ENCODE peak calls at places on chromosomes 3 and 15, in eight cellular contexts. B is HT1080, S is HEK293T, R is fibroblast of the conjunctiva, Q is Calu3, J is mesothelial cell of epicardium, V is iPS DF 6.9, D is BJ. X is an unnamed sample.

GRCh38 chr3:39192490-39193092 is at the start of gene XIRP1:
- DNase-seq in D (no peak), S (no peak), R (no peak), B (peak; percentile 53), V (no peak), Q (no peak), J (no peak), X (no peak)

GRCh38 chr15:76642671-76643070 is 262.5 kb downstream of the SCAPER start:
- DNase-seq in Q (no peak), V (no peak), R (no peak), S (no peak), B (no peak), J (no peak), D (no peak), X (no peak)

GRCh38 chr3:122921791-122922651 is 105.5 kb downstream of the SEMA5B start:
- DNase-seq in R (no peak), D (no peak), B (no peak), V (no peak), J (no peak), S (peak; percentile 79), Q (peak; percentile 67), X (peak; percentile 62)

GRCh38 chr3:174219738-174220137 is 639.4 kb upstream of the NAALADL2 start:
- DNase-seq in J (no peak), S (no peak), B (no peak), Q (no peak), R (no peak), V (no peak), D (no peak), X (no peak)

GRCh38 chr3:48408823-48409281 is 21.0 kb downstream of the PLXNB1 start:
- DNase-seq in S (no peak), V (no peak), D (no peak), R (no peak), J (no peak), B (no peak), Q (no peak), X (peak; percentile 53)

GRCh38 chr3:13479332-13479581 is 849 bp upstream of the HDAC11 start:
- DNase-seq in V (no peak), B (no peak), J (no peak), R (no peak), Q (peak; percentile 35), S (peak; percentile 37), D (no peak), X (no peak)

GRCh38 chr15:29601811-29602210 is 220.5 kb downstream of the TJP1 start:
- DNase-seq in Q (no peak), R (no peak), J (no peak), V (no peak), B (peak; percentile 48), S (no peak), D (no peak), X (no peak)

GRCh38 chr3:57746156-57747125 is 9.7 kb upstream of the SLMAP start:
- DNase-seq in V (no peak), S (no peak), Q (no peak), J (no peak), R (no peak), D (no peak), B (no peak), X (no peak)

GRCh38 chr3:194423317-194423716 is 24.3 kb upstream of the GP5 start:
- DNase-seq in D (no peak), R (no peak), J (no peak), S (no peak), V (no peak), B (no peak), Q (no peak), X (no peak)

GRCh38 chr3:48926425-48927392 is 8.1 kb downstream of the ARIH2 start:
- DNase-seq in J (no peak), Q (peak; percentile 7), D (no peak), R (no peak), B (peak; percentile 24), S (no peak), V (no peak), X (no peak)

GRCh38 chr15:66940368-66940767 is 125.0 kb upstream of the SMAD3 start:
- DNase-seq in B (peak; percentile 36), S (no peak), J (no peak), R (no peak), V (no peak), Q (no peak), D (no peak), X (peak; percentile 13)

GRCh38 chr15:62421289-62421688 is 256.2 kb upstream of the C2CD4B start:
- DNase-seq in D (no peak), V (no peak), J (no peak), Q (no peak), B (no peak), R (no peak), S (no peak), X (no peak)

GRCh38 chr3:61562042-61562809 is 855 bp downstream of the PTPRG start:
- DNase-seq in S (peak; percentile 36), V (no peak), D (no peak), Q (no peak), B (no peak), R (no peak), J (no peak), X (peak; percentile 65)

GRCh38 chr3:10515396-10515795 is 10.0 kb upstream of the ATP2B2 start:
- DNase-seq in R (no peak), Q (no peak), J (no peak), D (no peak), B (no peak), S (no peak), V (no peak), X (peak; percentile 34)

GRCh38 chr3:124438813-124439212 is 291.4 kb upstream of the UMPS start:
- DNase-seq in J (no peak), Q (no peak), S (no peak), B (no peak), V (peak; percentile 13), D (no peak), R (no peak), X (no peak)

GRCh38 chr15:92159906-92160841 is 233.5 kb upstream of the ST8SIA2 start:
- DNase-seq in B (no peak), R (no peak), Q (no peak), S (no peak), J (no peak), V (no peak), D (no peak), X (no peak)

GRCh38 chr3:23807161-23808015 is 1.6 kb downstream of the UBE2E1 start:
- DNase-seq in B (peak; percentile 32), S (no peak), D (no peak), Q (no peak), J (no peak), R (peak; percentile 17), V (no peak), X (no peak)

GRCh38 chr3:94937980-94938379 is 875.1 kb downstream of the NSUN3 start:
- DNase-seq in D (no peak), Q (no peak), J (no peak), B (no peak), R (no peak), S (no peak), V (no peak), X (no peak)

GRCh38 chr3:2921903-2922302 is 188.3 kb downstream of the IL5RA start:
- DNase-seq in Q (peak; percentile 12), D (no peak), B (peak; percentile 20), S (no peak), V (no peak), R (peak; percentile 2), J (no peak), X (no peak)

GRCh38 chr15:68017221-68017620 is 36.9 kb upstream of the PIAS1 start:
- DNase-seq in J (no peak), B (no peak), V (no peak), D (no peak), S (no peak), R (no peak), Q (peak; percentile 53), X (no peak)

X was measured in sigmoid colon.